ENCODE peak calls at places on chromosomes 7 and 10, in ten cellular contexts. S is astrocyte of the cerebellum, X is Peyer's patch, T is PC-3, M is adrenal gland, Q is testis, O is left ventricle myocardium inferior, B is fibroblast of the aortic adventitia, C is transverse colon, Y is IMR-90. H is an unnamed sample.
A peak's percentile ranks its signal among the peaks of the same experiment; 100 is the strongest.

GRCh38 chr7:143993924-143994323 is 6.2 kb upstream of the OR6B1 start:
- DNase-seq in O (no peak), S (no peak), M (no peak), T (no peak), Q (no peak), B (no peak), X (no peak), Y (no peak), C (no peak), H (no peak)

GRCh38 chr10:96229568-96230030 is 41.8 kb downstream of the BLNK start:
- DNase-seq in Y (peak; percentile 58), M (peak; percentile 76), Q (peak; percentile 78), T (peak; percentile 69), C (peak; percentile 86), O (peak; percentile 70), B (peak; percentile 57), X (peak; percentile 89), S (peak; percentile 9), H (peak; percentile 19)

GRCh38 chr10:98610301-98610700 is 163.6 kb upstream of the HPS1 start:
- DNase-seq in Q (no peak), O (no peak), C (no peak), X (no peak), S (peak; percentile 57), Y (no peak), B (no peak), T (no peak), M (no peak), H (no peak)

GRCh38 chr7:157525501-157525915 is 188.7 kb downstream of the DNAJB6 start:
- DNase-seq in T (no peak), B (no peak), S (no peak), C (no peak), Q (peak; percentile 43), O (no peak), M (peak; percentile 1), Y (no peak), X (no peak), H (no peak)

GRCh38 chr10:97763411-97763810 is 8.4 kb downstream of the SFRP5 start:
- DNase-seq in T (no peak), O (no peak), B (no peak), C (no peak), X (peak; percentile 1), Q (no peak), M (no peak), Y (no peak), S (no peak), H (no peak)

GRCh38 chr10:98950106-98950505 is 285.5 kb downstream of the HPSE2 start:
- DNase-seq in Q (no peak), Y (no peak), X (no peak), O (no peak), C (no peak), T (no peak), M (no peak), B (no peak), S (no peak), H (no peak)

GRCh38 chr10:72061930-72062329 is 26.4 kb downstream of the SPOCK2 start:
- DNase-seq in Y (no peak), S (no peak), T (no peak), M (no peak), Q (no peak), O (no peak), X (no peak), C (no peak), B (no peak), H (no peak)

GRCh38 chr10:132708441-132708840 is 77.5 kb downstream of the NKX6-2 start:
- DNase-seq in C (no peak), X (peak; percentile 18), M (no peak), S (no peak), T (no peak), O (peak; percentile 1), Y (no peak), B (no peak), Q (no peak), H (no peak)

DNA sequence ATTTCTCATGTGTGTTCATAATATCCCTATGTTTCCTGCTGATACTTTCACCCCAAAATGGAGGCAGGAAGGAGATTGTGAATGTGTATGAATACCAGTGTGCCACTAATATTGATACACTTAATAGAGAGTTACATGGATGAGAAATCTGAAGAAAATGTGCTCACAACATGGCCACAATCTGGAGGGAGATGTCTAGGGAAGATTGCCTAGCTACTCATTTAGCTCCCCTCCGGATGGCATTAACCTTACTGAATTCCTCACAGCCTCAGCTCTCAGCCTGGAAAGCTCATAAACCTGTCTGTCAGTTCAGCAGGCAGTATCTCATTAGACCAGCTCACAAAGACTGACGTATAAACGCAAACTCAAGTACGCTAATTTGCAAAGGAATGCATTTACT is 23.4 kb upstream of the DMTF1 start:
- DNase-seq in T (no peak), C (no peak), S (no peak), O (no peak), Q (no peak), B (no peak), M (no peak), Y (no peak), X (no peak), H (no peak)
- H3K4me3 ChIP-seq in T (no peak overlapping the region), C (no peak overlapping the region), S (no peak overlapping the region), O (no peak overlapping the region), Q (no peak overlapping the region), B (no peak overlapping the region), M (no peak overlapping the region), Y (no peak overlapping the region), X (no peak overlapping the region), H (no peak overlapping the region)

DNA sequence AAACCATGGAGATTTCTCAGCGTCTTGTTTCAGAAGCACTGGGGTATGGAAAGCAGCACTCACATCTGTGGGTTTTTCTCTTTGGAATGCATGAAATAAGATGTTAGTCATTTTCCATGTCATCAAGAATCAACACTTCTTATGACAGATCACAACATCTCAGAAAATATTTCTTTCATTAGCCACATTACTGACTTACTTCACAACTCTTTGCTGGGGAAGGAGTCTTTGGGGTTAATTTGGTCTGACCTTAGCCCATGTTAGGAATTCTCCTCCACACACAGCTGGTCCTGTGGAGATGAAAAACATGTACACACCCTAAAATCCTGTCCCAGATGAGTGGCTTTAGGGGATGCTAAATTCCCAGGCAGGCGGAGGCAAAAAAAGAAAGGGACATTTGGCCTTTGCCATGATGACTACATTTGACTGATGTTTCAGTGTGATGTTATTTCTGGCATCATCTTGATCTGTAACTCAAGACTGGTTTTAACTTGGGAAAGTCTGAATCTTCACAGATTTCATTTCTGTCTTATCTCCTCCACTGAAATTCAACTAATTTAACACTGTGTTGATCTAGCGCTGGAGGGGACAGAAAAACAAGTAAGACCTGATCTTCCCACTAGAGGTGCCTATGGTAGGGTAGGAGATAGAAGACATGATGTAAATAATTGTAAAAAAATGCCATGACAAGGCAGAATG is 363.2 kb downstream of the PRPF18 start:
- DNase-seq in S (peak; percentile 75), O (no peak), Q (no peak), X (no peak), B (peak; percentile 78), T (peak; percentile 22), Y (peak; percentile 91), M (no peak), C (no peak), H (no peak)
- TF ChIP-seq CTCF in S (no peak), O (no peak), Q (no peak), X (no peak), B (no peak), T (no peak), Y (no peak), M (no peak), C (no peak), H (no peak)

GRCh38 chr10:6270951-6271350 is 68.2 kb downstream of the PFKFB3 start:
- DNase-seq in B (no peak), O (no peak), T (no peak), C (no peak), Q (no peak), M (no peak), X (no peak), Y (no peak), S (no peak), H (no peak)

GRCh38 chr10:6267941-6268340 is 65.2 kb downstream of the PFKFB3 start:
- DNase-seq in T (no peak), Q (no peak), C (no peak), Y (no peak), B (no peak), O (no peak), M (no peak), X (no peak), S (no peak), H (no peak)

GRCh38 chr10:6271663-6272062 is 68.9 kb downstream of the PFKFB3 start:
- DNase-seq in Y (no peak), C (no peak), T (no peak), X (no peak), Q (no peak), M (no peak), B (no peak), S (no peak), O (no peak), H (no peak)

GRCh38 chr10:6272126-6272525 is 69.4 kb downstream of the PFKFB3 start:
- DNase-seq in Q (no peak), B (no peak), S (no peak), O (no peak), Y (no peak), M (no peak), T (no peak), C (no peak), X (no peak), H (no peak)

DNA sequence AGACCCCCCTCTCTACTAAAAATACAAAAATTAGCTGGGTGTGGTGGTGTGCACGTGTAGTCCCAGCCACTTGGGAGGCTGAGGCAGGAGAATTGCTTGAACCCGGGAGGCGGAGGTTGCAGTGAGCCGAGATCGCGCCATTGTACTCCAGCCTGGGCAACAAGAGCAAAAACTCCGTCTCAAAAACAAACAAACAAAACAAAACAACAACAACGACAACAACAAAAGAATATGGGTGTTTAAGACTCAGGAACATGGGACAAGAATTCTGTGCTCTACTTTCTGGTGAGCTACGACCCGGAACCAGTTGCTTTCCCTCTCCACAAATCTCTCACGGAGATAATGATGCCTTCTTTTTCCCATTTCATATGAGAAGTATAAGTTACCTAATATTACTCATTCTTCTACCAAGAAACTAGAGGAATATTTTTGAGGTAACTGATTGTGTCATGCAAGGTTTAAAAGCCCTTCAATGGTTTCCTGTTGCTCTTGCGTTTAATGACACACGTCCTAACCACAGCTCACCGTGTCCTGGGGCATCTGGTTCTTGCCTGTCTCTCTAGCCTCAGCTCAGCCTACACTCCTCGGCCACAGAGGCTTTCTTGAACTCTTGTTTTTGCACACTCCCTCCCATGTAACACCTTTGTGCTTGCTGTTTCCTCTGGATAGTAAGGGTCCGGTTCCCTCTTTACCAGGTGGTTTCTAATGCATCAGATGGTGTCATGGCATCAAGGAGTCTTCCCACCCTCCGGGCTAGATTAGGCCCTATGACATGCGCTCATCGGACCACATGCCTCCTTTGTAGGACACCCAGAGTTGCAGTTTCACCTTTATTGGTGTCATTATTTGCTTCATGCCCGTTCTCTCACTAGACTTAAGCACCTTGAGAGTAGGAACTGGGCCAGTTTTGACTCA is 67.5 kb downstream of the PFKFB3 start:
- DNase-seq in B (no peak), T (no peak), S (no peak), X (no peak), C (peak; percentile 59), O (no peak), M (no peak), Q (no peak), Y (peak; percentile 19), H (no peak)
- H3K4me3 ChIP-seq in B (no peak overlapping the region), T (no peak overlapping the region), S (no peak overlapping the region), X (no peak overlapping the region), C (no peak overlapping the region), O (no peak overlapping the region), M (no peak overlapping the region), Q (no peak overlapping the region), Y (no peak overlapping the region), H (no peak overlapping the region)

DNA sequence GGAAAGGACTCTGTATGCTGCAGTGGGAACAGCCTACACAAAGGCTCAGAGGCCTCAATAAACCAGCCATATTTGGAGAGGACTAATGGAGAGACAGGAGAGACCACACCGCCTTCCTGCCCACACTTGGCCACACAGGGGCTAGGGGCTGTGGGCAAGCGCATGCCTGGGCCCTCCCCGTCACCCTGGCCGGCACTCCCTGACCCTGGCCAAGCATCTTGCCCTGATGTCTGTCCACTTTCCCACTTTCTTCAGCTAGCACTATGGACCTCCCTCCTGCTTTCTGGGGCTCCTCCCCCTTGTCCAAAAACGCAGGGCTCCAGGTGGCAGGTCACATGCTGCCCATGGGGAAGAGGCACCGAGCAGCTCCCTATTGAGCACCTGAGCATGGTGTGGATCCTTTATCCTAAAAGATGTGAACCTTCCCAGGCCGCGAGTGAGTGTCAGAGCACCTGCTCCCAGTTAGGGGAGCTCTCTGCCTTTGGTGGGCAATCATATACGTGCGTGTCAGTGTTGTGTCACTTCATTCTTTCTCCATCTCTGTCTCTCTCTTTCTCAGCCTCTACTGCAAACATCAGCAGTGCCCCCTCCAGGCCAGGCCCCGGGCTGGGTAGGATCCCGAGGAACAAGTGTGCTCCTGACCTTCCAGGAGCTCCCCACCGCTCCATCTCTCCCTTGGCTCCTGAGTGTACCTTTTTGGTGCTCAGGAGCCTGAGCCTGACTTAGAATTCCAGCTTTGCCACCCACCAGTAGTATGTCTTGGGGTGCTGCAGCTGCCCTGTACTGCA is 74.0 kb downstream of the ZMIZ1 start:
- DNase-seq in S (no peak), Y (no peak), X (no peak), T (no peak), C (no peak), Q (no peak), M (no peak), O (no peak), B (no peak), H (no peak)
- TF ChIP-seq CTCF in S (peak; percentile 17), Y (no peak), X (no peak), T (peak; percentile 60), C (no peak), Q (no peak), M (no peak), O (no peak), B (no peak), H (no peak)